ENCODE peak calls at places on chromosomes 5 and 9, in five cellular contexts. W is colonic mucosa, U is AG04450, E is neural crest cell, K is heart right ventricle. P is an unnamed sample.

GRCh38 chr9:10232352-10232930 is 380.4 kb downstream of the PTPRD start:
- DNase-seq in W (no peak), U (no peak), E (no peak), K (no peak), P (no peak)

GRCh38 chr5:172886974-172887491 is 53.0 kb downstream of the ERGIC1 start:
- DNase-seq in W (no peak), U (peak; percentile 56), E (no peak), K (peak; percentile 65), P (no peak)

GRCh38 chr5:123673107-123673506 is 161.1 kb downstream of the CSNK1G3 start:
- DNase-seq in W (no peak), U (no peak), E (no peak), K (peak; percentile 11), P (no peak)

GRCh38 chr9:31236344-31236743 is 1148.1 kb upstream of the ACO1 start:
- DNase-seq in W (no peak), U (no peak), E (no peak), K (no peak), P (no peak)

GRCh38 chr9:97640290-97640689 is 6.7 kb downstream of the NCBP1 start:
- DNase-seq in W (no peak), U (no peak), E (no peak), K (no peak), P (no peak)

GRCh38 chr9:86135374-86135773 is 36.0 kb upstream of the GOLM1 start:
- DNase-seq in W (no peak), U (no peak), E (no peak), K (no peak), P (no peak)

GRCh38 chr5:148374693-148375360 is 8.9 kb upstream of the FBXO38 start:
- DNase-seq in W (peak; percentile 52), U (no peak), E (peak; percentile 20), K (no peak), P (peak; percentile 53)

GRCh38 chr9:130565792-130566191 is 13.6 kb upstream of the FUBP3 start:
- DNase-seq in W (no peak), U (no peak), E (no peak), K (no peak), P (no peak)

GRCh38 chr9:133979921-133980863 is 11.9 kb downstream of the VAV2 start:
- DNase-seq in W (no peak), U (no peak), E (no peak), K (no peak), P (no peak)

GRCh38 chr9:133558191-133559126 is 24.0 kb downstream of the ADAMTSL2 start:
- DNase-seq in W (no peak), U (peak; percentile 51), E (peak; percentile 39), K (peak; percentile 68), P (peak; percentile 72)

GRCh38 chr5:126801992-126802294 is 25.0 kb downstream of the LMNB1 start:
- DNase-seq in W (no peak), U (no peak), E (no peak), K (no peak), P (no peak)

GRCh38 chr9:134296301-134297081 is 29.8 kb upstream of the RXRA start:
- DNase-seq in W (no peak), U (no peak), E (no peak), K (no peak), P (no peak)

GRCh38 chr5:142215915-142216681 is 107.5 kb downstream of the NDFIP1 start:
- DNase-seq in W (peak; percentile 23), U (peak; percentile 93), E (no peak), K (peak; percentile 70), P (no peak)

GRCh38 chr5:74272831-74273545 is 367.5 kb downstream of the ENC1 start:
- DNase-seq in W (no peak), U (no peak), E (no peak), K (no peak), P (no peak)

GRCh38 chr5:368162-369084 is 46.9 kb downstream of the AHRR start:
- DNase-seq in W (peak; percentile 18), U (peak; percentile 89), E (no peak), K (peak; percentile 3), P (no peak)

GRCh38 chr5:172911628-172911880 is 47.7 kb upstream of the RPL26L1 start:
- DNase-seq in W (no peak), U (no peak), E (no peak), K (no peak), P (no peak)

GRCh38 chr5:1354491-1355033 is 9.7 kb upstream of the CLPTM1L start:
- DNase-seq in W (no peak), U (no peak), E (no peak), K (no peak), P (no peak)

GRCh38 chr5:110115485-110115884 is 425.8 kb downstream of the MAN2A1 start:
- DNase-seq in W (no peak), U (no peak), E (no peak), K (no peak), P (no peak)

GRCh38 chr5:31343946-31344345 is 150.5 kb downstream of the CDH6 start:
- DNase-seq in W (no peak), U (no peak), E (no peak), K (no peak), P (no peak)

GRCh38 chr5:157342822-157343402 is 77.0 kb downstream of the CYFIP2 start:
- DNase-seq in W (peak; percentile 30), U (no peak), E (peak; percentile 32), K (no peak), P (peak; percentile 61)

GRCh38 chr9:106969696-106970095 is 106.7 kb downstream of the ZNF462 start:
- DNase-seq in W (no peak), U (no peak), E (no peak), K (no peak), P (no peak)

GRCh38 chr5:75993638-75994037 is 89.5 kb upstream of the SV2C start:
- DNase-seq in W (no peak), U (no peak), E (no peak), K (no peak), P (no peak)

GRCh38 chr9:115946530-115946929 is 207.1 kb upstream of the PAPPA start:
- DNase-seq in W (no peak), U (no peak), E (no peak), K (no peak), P (no peak)

GRCh38 chr5:126531543-126532120 is 63.4 kb downstream of the ALDH7A1 start:
- DNase-seq in W (no peak), U (no peak), E (peak; percentile 22), K (no peak), P (no peak)

GRCh38 chr9:107307331-107307730 is 24.3 kb downstream of the RAD23B start:
- DNase-seq in W (no peak), U (no peak), E (no peak), K (no peak), P (no peak)

GRCh38 chr5:87121315-87122170 is 146.1 kb upstream of the RASA1 start:
- DNase-seq in W (no peak), U (peak; percentile 66), E (no peak), K (no peak), P (no peak)

GRCh38 chr5:54860321-54860720 is 125.1 kb downstream of the ESM1 start:
- DNase-seq in W (no peak), U (no peak), E (no peak), K (no peak), P (no peak)

GRCh38 chr5:139019880-139020279 is 144.7 kb upstream of the LRRTM2 start:
- DNase-seq in W (no peak), U (no peak), E (no peak), K (no peak), P (no peak)

GRCh38 chr9:25960235-25960634 is 282.0 kb upstream of the TUSC1 start:
- DNase-seq in W (no peak), U (no peak), E (no peak), K (no peak), P (no peak)

DNA sequence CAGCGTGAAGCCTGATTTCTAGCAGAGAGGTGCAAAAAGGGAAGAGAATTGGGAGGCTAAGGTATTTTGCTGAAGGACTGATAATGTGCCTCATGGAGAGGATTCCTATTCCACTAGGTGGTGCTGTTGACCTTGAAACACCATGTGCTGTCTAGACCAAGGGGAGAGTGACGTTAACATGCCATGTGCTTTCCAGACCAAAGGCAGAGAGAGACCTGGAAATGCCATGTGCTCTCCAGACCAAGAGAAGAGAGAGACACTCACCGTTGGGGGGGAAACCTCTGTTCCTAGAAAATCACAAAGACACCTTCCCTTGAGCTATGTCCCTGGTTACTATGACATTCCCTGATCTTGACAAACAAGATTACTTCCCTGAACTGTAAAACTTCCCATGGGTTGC is 286.0 kb upstream of the TUSC1 start:
- DNase-seq in W (peak; percentile 19), U (peak; percentile 21), E (peak; percentile 14), K (no peak), P (peak; percentile 56)
- TF ChIP-seq CTCF in W (no peak), U (peak; percentile 69), E (peak; percentile 70), K (no peak), P (peak; percentile 66)

DNA sequence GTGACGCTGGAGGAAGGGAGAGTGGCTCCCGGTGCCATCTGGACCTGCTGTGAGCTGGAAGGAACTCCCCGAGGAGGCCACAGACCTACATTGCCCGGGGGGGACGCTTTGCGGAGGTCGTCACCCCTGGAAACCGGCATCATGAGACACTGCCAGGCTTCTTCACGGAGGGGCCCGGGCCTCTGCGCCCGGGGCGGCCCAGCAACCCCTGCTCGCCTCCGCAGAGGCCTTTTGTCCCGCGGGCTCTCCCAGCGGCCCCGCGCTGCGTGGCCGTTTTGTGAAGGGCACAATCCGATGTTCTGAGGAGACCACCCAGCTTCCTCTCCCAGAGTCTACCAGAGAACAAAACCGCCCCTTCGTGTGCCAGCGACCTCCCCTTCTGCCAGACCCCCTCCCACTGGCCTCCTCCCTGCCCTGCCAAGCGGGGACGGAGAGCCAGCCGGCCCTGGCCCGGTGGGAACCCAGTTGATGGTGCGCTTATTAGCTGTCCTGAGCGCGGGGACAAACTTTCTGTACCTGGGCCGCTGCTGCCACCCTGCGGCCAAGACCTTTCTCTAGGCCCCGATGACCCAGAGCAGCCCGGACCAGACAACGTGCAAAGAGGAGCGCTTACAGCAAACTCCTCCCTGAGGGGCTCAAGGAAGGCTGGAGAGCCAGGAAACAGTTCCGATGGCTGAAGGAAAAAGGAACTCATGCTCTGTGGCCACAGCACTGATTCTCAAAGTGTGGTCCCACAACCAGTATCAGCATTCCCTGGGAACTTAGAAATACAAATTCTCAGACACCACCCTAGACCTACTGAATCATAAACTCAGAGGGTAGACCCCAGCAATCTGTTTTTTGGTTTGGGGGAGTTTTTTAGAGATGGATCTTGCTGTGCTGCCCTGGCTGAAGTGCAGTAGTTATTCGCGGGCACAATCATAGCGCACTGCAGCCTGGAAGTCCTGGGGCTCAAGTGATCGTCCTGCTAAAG is 86.7 kb downstream of the SLC1A3 start:
- DNase-seq in W (peak; percentile 53), U (peak; percentile 43), E (peak; percentile 74), K (peak; percentile 77), P (peak; percentile 84)
- TF ChIP-seq CTCF in W (peak; percentile 41), U (peak; percentile 79), E (peak; percentile 83), K (peak; percentile 32), P (peak; percentile 73)

GRCh38 chr9:94961870-94962269 is 235.4 kb downstream of the AOPEP start:
- DNase-seq in W (no peak), U (no peak), E (no peak), K (no peak), P (no peak)
- TF ChIP-seq CTCF in W (no peak), U (no peak), E (no peak), K (no peak), P (no peak)

DNA sequence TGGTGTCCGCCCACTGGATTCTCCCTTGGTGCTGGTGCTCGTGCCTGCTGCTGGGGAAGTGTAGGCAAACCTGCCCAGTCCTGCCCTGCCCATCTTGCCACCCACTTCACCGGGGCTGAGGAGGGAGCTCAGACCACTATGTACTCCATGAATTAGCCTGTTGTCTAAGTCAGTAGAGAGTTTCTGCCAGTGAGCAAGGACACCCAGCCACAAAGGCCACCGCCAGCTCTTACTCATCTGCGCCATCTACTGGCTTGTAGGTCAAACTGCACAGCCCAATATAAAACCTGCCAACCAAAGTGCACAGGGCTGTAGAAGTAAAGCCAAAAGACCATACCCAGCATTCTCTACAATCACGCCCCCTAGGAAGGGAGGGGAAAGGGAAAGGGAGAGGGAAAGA is 102.3 kb downstream of the GLIS3 start:
- DNase-seq in W (no peak), U (no peak), E (no peak), K (no peak), P (no peak)
- TF ChIP-seq CTCF in W (peak; percentile 12), U (peak; percentile 29), E (peak; percentile 51), K (no peak), P (peak; percentile 68)